ENCODE peak calls at places on chromosomes 5 and 9, in four cellular contexts. Y is fibroblast of mammary gland, J is fibroblast of the aortic adventitia, U is suprapubic skin. O is an unnamed sample.

GRCh38 chr9:113237026-113237425 is 15.7 kb downstream of the SLC31A1 start:
- DNase-seq in Y (no peak), J (no peak), U (no peak), O (no peak)

GRCh38 chr5:145260670-145261069 is 574.5 kb downstream of the PRELID2 start:
- DNase-seq in Y (no peak), J (no peak), U (no peak), O (no peak)

GRCh38 chr5:448061-448765 is 5.2 kb downstream of the EXOC3 start:
- DNase-seq in Y (no peak), J (no peak), U (peak), O (no peak)

GRCh38 chr9:135310134-135310533 is 169.4 kb upstream of the PPP1R26 start:
- DNase-seq in Y (no peak), J (no peak), U (no peak), O (no peak)

GRCh38 chr9:128372188-128372641 is 1.0 kb downstream of the URM1 start:
- DNase-seq in Y (peak), J (no peak), U (no peak), O (no peak)

GRCh38 chr9:126516936-126517750 is 96.6 kb upstream of the LMX1B start:
- DNase-seq in Y (peak), J (peak), U (peak), O (peak)

GRCh38 chr5:152170350-152170749 is 234.7 kb downstream of the NMUR2 start:
- DNase-seq in Y (no peak), J (no peak), U (no peak), O (no peak)

GRCh38 chr5:35853652-35854051 is 3.0 kb upstream of the IL7R start:
- DNase-seq in Y (no peak), J (no peak), U (no peak), O (peak)

GRCh38 chr5:16953729-16954128 is 17.6 kb upstream of the MYO10 start:
- DNase-seq in Y (no peak), J (no peak), U (no peak), O (no peak)

GRCh38 chr5:134103998-134104612 is 10.4 kb upstream of the TCF7 start:
- DNase-seq in Y (no peak), J (no peak), U (no peak), O (no peak)

GRCh38 chr9:90085633-90086032 is 480.8 kb downstream of the GADD45G start:
- DNase-seq in Y (no peak), J (no peak), U (no peak), O (no peak)

GRCh38 chr9:25702536-25702935 is 24.3 kb upstream of the TUSC1 start:
- DNase-seq in Y (no peak), J (no peak), U (no peak), O (no peak)

GRCh38 chr9:92455217-92455616 is 27.1 kb downstream of the ASPN start:
- DNase-seq in Y (no peak), J (no peak), U (no peak), O (no peak)

GRCh38 chr9:130780865-130781504 is 54.1 kb upstream of the ABL1 start:
- DNase-seq in Y (peak), J (peak), U (peak), O (no peak)

GRCh38 chr5:39521945-39522590 is 97.3 kb upstream of the DAB2 start:
- DNase-seq in Y (no peak), J (no peak), U (no peak), O (no peak)

GRCh38 chr9:131358438-131359029 is 35.4 kb upstream of the PRRC2B start:
- DNase-seq in Y (no peak), J (no peak), U (no peak), O (peak)

GRCh38 chr5:173144200-173145176 is at the start of gene BNIP1:
- DNase-seq in Y (peak), J (peak), U (peak), O (peak)

GRCh38 chr5:124507688-124508087 is 238.8 kb downstream of the ZNF608 start:
- DNase-seq in Y (no peak), J (no peak), U (no peak), O (no peak)

GRCh38 chr9:107667269-107667681 is 177.7 kb upstream of the KLF4 start:
- DNase-seq in Y (no peak), J (peak), U (no peak), O (no peak)

GRCh38 chr5:101977729-101978345 is 318.2 kb downstream of the SLCO4C1 start:
- DNase-seq in Y (peak), J (peak), U (no peak), O (no peak)

GRCh38 chr5:172370648-172371248 is 83.6 kb downstream of the SH3PXD2B start:
- DNase-seq in Y (peak), J (peak), U (no peak), O (no peak)

GRCh38 chr5:133469846-133470245 is 142.5 kb downstream of the FSTL4 start:
- DNase-seq in Y (no peak), J (no peak), U (no peak), O (no peak)

GRCh38 chr5:154542581-154542980 is 64.6 kb upstream of the HAND1 start:
- DNase-seq in Y (peak), J (no peak), U (no peak), O (no peak)

GRCh38 chr5:68898961-68899471 is 194.8 kb upstream of the SLC30A5 start:
- DNase-seq in Y (peak), J (peak), U (no peak), O (no peak)

GRCh38 chr5:95984287-95984938 is 22.8 kb upstream of the ELL2 start:
- DNase-seq in Y (peak), J (peak), U (no peak), O (no peak)

GRCh38 chr5:172715931-172716682 is 54.9 kb downstream of the DUSP1 start:
- DNase-seq in Y (no peak), J (no peak), U (no peak), O (no peak)

GRCh38 chr5:157548513-157549282 is 26.9 kb downstream of the ADAM19 start:
- DNase-seq in Y (peak), J (peak), U (no peak), O (no peak)

GRCh38 chr5:16712178-16712577 is 95.4 kb upstream of the RETREG1 start:
- DNase-seq in Y (no peak), J (no peak), U (no peak), O (no peak)

GRCh38 chr5:56849671-56850070 is 34.3 kb downstream of the MAP3K1 start:
- DNase-seq in Y (no peak), J (no peak), U (no peak), O (no peak)

GRCh38 chr5:2022436-2022835 is 139.7 kb upstream of the IRX4 start:
- DNase-seq in Y (no peak), J (no peak), U (no peak), O (no peak)

GRCh38 chr5:154466147-154466546 is 11.9 kb downstream of the HAND1 start:
- DNase-seq in Y (no peak), J (no peak), U (no peak), O (no peak)

GRCh38 chr5:99019812-99020697 is 91.2 kb upstream of the CHD1 start:
- DNase-seq in Y (peak), J (peak), U (no peak), O (no peak)

GRCh38 chr5:167850901-167851300 is 440.5 kb upstream of the WWC1 start:
- DNase-seq in Y (no peak), J (peak), U (no peak), O (no peak)

GRCh38 chr5:113166710-113167366 is 190.2 kb downstream of the DCP2 start:
- DNase-seq in Y (peak), J (peak), U (no peak), O (no peak)
- H3K4me3 ChIP-seq in Y (peak), J (no peak), U (no peak), O (no peak)

GRCh38 chr5:7834982-7835381 is 16.0 kb downstream of the CFAP90 start:
- DNase-seq in Y (no peak), J (no peak), U (no peak), O (no peak)

GRCh38 chr5:7842531-7842930 is 8.4 kb downstream of the CFAP90 start:
- DNase-seq in Y (no peak), J (no peak), U (no peak), O (no peak)

GRCh38 chr5:7837401-7837800 is 13.5 kb downstream of the CFAP90 start:
- DNase-seq in Y (no peak), J (no peak), U (no peak), O (no peak)
- H3K4me3 ChIP-seq in Y (no peak), J (no peak), U (no peak), O (no peak)

DNA sequence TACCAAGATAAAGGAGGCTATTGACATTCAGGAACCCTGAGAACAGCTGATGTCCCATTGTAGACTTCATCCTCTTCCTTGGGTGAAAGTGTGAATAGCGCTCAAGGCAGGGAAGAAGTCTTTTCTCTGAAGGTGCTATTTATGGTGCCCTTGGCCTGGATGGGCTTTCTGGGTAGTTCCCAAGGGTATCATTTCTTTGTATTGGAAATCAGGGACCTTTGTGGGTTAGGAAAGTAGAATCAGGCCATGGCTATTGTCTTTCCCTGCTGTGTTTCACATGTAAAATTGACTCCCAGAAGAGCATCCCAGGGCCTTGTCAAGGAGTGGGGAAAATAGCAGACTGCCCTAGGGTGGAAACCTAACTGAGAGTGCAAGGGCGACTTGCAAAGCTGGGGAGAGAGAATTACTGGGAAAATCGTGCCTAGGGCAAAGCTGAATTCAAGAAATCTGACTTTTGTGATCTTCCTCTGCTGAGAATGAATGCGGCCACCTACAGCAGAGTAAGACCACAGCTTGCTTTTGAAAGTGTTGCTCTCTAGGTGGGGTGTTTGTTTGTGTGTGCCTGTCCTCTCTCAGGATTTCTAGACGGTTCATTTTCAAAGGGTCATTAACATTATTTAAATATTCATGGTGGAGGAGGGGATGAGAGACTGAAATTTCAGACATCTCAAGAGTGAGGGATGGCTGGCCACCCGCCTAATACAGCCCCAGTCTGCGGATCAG is 160.6 kb downstream of the C9orf152 start:
- DNase-seq in Y (no peak), J (no peak), U (no peak), O (no peak)
- H3K4me3 ChIP-seq in Y (no peak), J (no peak), U (peak), O (no peak)

GRCh38 chr5:116454417-116454927 is 120.2 kb downstream of the SEMA6A start:
- DNase-seq in Y (peak), J (peak), U (no peak), O (no peak)
- H3K4me3 ChIP-seq in Y (no peak), J (peak), U (no peak), O (no peak)

O was measured in CD8-positive, alpha-beta T cell.